ENCODE peak calls at places on chromosomes 7 and 10, in seven cellular contexts. One of them, this sample, is unnamed.

GRCh38 chr10:75226055-75226454 is 9.7 kb downstream of the COMTD1 start:
- DNase-seq in activated CD4-positive, alpha-beta T cell treated with anti-CD3 and anti-CD28 coated beads, Interleukin-2, amount 10 ng/mL, durations not matched to agents 7 days and 5 days: no peak
- DNase-seq in osteoblast: no peak
- DNase-seq in RWPE2: no peak
- DNase-seq in ureter: no peak
- DNase-seq in hippocampal formation: no peak
- DNase-seq in NCI-H1436: no peak
- DNase-seq in this sample: no peak

GRCh38 chr10:105073999-105074398 is 432.9 kb downstream of the SORCS3 start:
- DNase-seq in activated CD4-positive, alpha-beta T cell treated with anti-CD3 and anti-CD28 coated beads, Interleukin-2, amount 10 ng/mL, durations not matched to agents 7 days and 5 days: no peak
- DNase-seq in osteoblast: no peak
- DNase-seq in RWPE2: no peak
- DNase-seq in ureter: no peak
- DNase-seq in hippocampal formation: no peak
- DNase-seq in NCI-H1436: no peak
- DNase-seq in this sample: no peak

GRCh38 chr10:68284007-68284406 is 47.9 kb upstream of the HNRNPH3 start:
- DNase-seq in activated CD4-positive, alpha-beta T cell treated with anti-CD3 and anti-CD28 coated beads, Interleukin-2, amount 10 ng/mL, durations not matched to agents 7 days and 5 days: no peak
- DNase-seq in osteoblast: no peak
- DNase-seq in RWPE2: no peak
- DNase-seq in ureter: no peak
- DNase-seq in hippocampal formation: no peak
- DNase-seq in NCI-H1436: no peak
- DNase-seq in this sample: no peak

GRCh38 chr7:55438765-55439525 is 73.8 kb downstream of the LANCL2 start:
- DNase-seq in activated CD4-positive, alpha-beta T cell treated with anti-CD3 and anti-CD28 coated beads, Interleukin-2, amount 10 ng/mL, durations not matched to agents 7 days and 5 days: no peak
- DNase-seq in osteoblast: no peak
- DNase-seq in RWPE2: no peak
- DNase-seq in ureter: no peak
- DNase-seq in hippocampal formation: no peak
- DNase-seq in NCI-H1436: no peak
- DNase-seq in this sample: no peak

GRCh38 chr10:93198401-93199175 is 124.9 kb downstream of the CYP26A1 start:
- DNase-seq in activated CD4-positive, alpha-beta T cell treated with anti-CD3 and anti-CD28 coated beads, Interleukin-2, amount 10 ng/mL, durations not matched to agents 7 days and 5 days: no peak
- DNase-seq in osteoblast: no peak
- DNase-seq in RWPE2: no peak
- DNase-seq in ureter: no peak
- DNase-seq in hippocampal formation: no peak
- DNase-seq in NCI-H1436: no peak
- DNase-seq in this sample: no peak

GRCh38 chr10:4780782-4781181 is 45.2 kb upstream of the AKR1E2 start:
- DNase-seq in activated CD4-positive, alpha-beta T cell treated with anti-CD3 and anti-CD28 coated beads, Interleukin-2, amount 10 ng/mL, durations not matched to agents 7 days and 5 days: no peak
- DNase-seq in osteoblast: no peak
- DNase-seq in RWPE2: no peak
- DNase-seq in ureter: no peak
- DNase-seq in hippocampal formation: no peak
- DNase-seq in NCI-H1436: no peak
- DNase-seq in this sample: no peak

GRCh38 chr7:40717242-40717641 is 582.4 kb downstream of the SUGCT start:
- DNase-seq in activated CD4-positive, alpha-beta T cell treated with anti-CD3 and anti-CD28 coated beads, Interleukin-2, amount 10 ng/mL, durations not matched to agents 7 days and 5 days: peak; percentile 37
- DNase-seq in osteoblast: peak; percentile 10
- DNase-seq in RWPE2: peak; percentile 95
- DNase-seq in ureter: peak; percentile 85
- DNase-seq in hippocampal formation: no peak
- DNase-seq in NCI-H1436: peak; percentile 7
- DNase-seq in this sample: no peak

GRCh38 chr10:124983321-124983720 is 41.4 kb downstream of the ZRANB1 start:
- DNase-seq in activated CD4-positive, alpha-beta T cell treated with anti-CD3 and anti-CD28 coated beads, Interleukin-2, amount 10 ng/mL, durations not matched to agents 7 days and 5 days: no peak
- DNase-seq in osteoblast: no peak
- DNase-seq in RWPE2: no peak
- DNase-seq in ureter: no peak
- DNase-seq in hippocampal formation: no peak
- DNase-seq in NCI-H1436: no peak
- DNase-seq in this sample: no peak

GRCh38 chr7:2515424-2516193 is 4.0 kb upstream of the LFNG start:
- DNase-seq in activated CD4-positive, alpha-beta T cell treated with anti-CD3 and anti-CD28 coated beads, Interleukin-2, amount 10 ng/mL, durations not matched to agents 7 days and 5 days: no peak
- DNase-seq in osteoblast: no peak
- DNase-seq in RWPE2: no peak
- DNase-seq in ureter: no peak
- DNase-seq in hippocampal formation: no peak
- DNase-seq in NCI-H1436: no peak
- DNase-seq in this sample: no peak

GRCh38 chr7:39219869-39220268 is 242.2 kb downstream of the POU6F2 start:
- DNase-seq in activated CD4-positive, alpha-beta T cell treated with anti-CD3 and anti-CD28 coated beads, Interleukin-2, amount 10 ng/mL, durations not matched to agents 7 days and 5 days: no peak
- DNase-seq in osteoblast: no peak
- DNase-seq in RWPE2: no peak
- DNase-seq in ureter: no peak
- DNase-seq in hippocampal formation: no peak
- DNase-seq in NCI-H1436: no peak
- DNase-seq in this sample: no peak